ENCODE peak calls at places on chromosomes 12 and 14, in five cellular contexts. L is fibroblast of pulmonary artery, F is IMR-90, A is GM12878, C is hepatocyte. M is an unnamed sample.

GRCh38 chr12:94172031-94172430 is 23.7 kb downstream of the PLXNC1 start:
- DNase-seq in L (peak), F (peak), A (no peak), C (no peak), M (no peak)

GRCh38 chr12:65125247-65125646 is 4.1 kb upstream of the WIF1 start:
- DNase-seq in L (no peak), F (no peak), A (no peak), C (no peak), M (no peak)

GRCh38 chr12:55730447-55730820 is 1.6 kb upstream of the CD63 start:
- DNase-seq in L (no peak), F (no peak), A (no peak), C (no peak), M (peak)

GRCh38 chr14:44962573-44963528 is 861 bp downstream of the TOGARAM1 start:
- DNase-seq in L (peak), F (peak), A (no peak), C (peak), M (peak)

GRCh38 chr12:113134521-113134951 is 1.0 kb downstream of the RASAL1 start:
- DNase-seq in L (no peak), F (no peak), A (no peak), C (no peak), M (no peak)

GRCh38 chr14:96072746-96073145 is 33.6 kb downstream of the C14orf132 start:
- DNase-seq in L (no peak), F (no peak), A (no peak), C (no peak), M (no peak)

GRCh38 chr12:89507015-89507824 is 17.4 kb downstream of the GALNT4 start:
- DNase-seq in L (peak), F (no peak), A (no peak), C (no peak), M (no peak)

GRCh38 chr14:64778114-64778754 is 74.0 kb downstream of the PLEKHG3 start:
- DNase-seq in L (no peak), F (no peak), A (no peak), C (no peak), M (no peak)

GRCh38 chr14:63633801-63634200 is 7.9 kb downstream of the WDR89 start:
- DNase-seq in L (peak), F (no peak), A (no peak), C (no peak), M (no peak)

GRCh38 chr14:100898935-100899840 is 4.3 kb downstream of the RTL1 start:
- DNase-seq in L (peak), F (no peak), A (no peak), C (peak), M (no peak)

GRCh38 chr14:86954623-86955022 is 1038.4 kb downstream of the GALC start:
- DNase-seq in L (no peak), F (no peak), A (no peak), C (no peak), M (no peak)

GRCh38 chr12:7678744-7679143 is 13.0 kb upstream of the APOBEC1 start:
- DNase-seq in L (no peak), F (no peak), A (no peak), C (no peak), M (no peak)

GRCh38 chr14:59004012-59004411 is 184.5 kb upstream of the DAAM1 start:
- DNase-seq in L (peak), F (peak), A (no peak), C (no peak), M (no peak)
- TF ChIP-seq CTCF in L (peak), F (peak), A (no peak), C (peak), M (no peak)

DNA sequence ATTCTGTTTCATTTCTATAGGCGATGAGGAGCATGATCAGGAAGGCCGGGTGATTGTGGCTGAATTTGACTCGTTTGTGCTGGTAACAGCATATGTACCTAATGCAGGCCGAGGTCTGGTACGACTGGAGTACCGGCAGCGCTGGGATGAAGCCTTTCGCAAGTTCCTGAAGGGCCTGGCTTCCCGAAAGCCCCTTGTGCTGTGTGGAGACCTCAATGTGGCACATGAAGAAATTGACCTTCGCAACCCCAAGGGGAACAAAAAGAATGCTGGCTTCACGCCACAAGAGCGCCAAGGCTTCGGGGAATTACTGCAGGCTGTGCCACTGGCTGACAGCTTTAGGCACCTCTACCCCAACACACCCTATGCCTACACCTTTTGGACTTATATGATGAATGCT is 1.9 kb downstream of the APEX1 start:
- DNase-seq in L (no peak), F (no peak), A (no peak), C (no peak), M (no peak)
- H3K4me3 ChIP-seq in L (no peak), F (no peak), A (no peak), C (no peak), M (no peak)

GRCh38 chr14:70622111-70622712 is 19.5 kb upstream of the TTC9 start:
- DNase-seq in L (peak), F (peak), A (no peak), C (peak), M (peak)
- TF ChIP-seq CTCF in L (peak), F (peak), A (peak), C (peak), M (peak)

GRCh38 chr14:93970967-93971634 is 5.3 kb downstream of the ASB2 start:
- DNase-seq in L (no peak), F (peak), A (no peak), C (no peak), M (peak)

GRCh38 chr14:93969082-93969828 is 7.1 kb downstream of the ASB2 start:
- DNase-seq in L (no peak), F (no peak), A (no peak), C (no peak), M (peak)

GRCh38 chr14:93971635-93972027 is 4.7 kb downstream of the ASB2 start:
- DNase-seq in L (no peak), F (no peak), A (no peak), C (no peak), M (peak)

GRCh38 chr14:93972618-93973205 is 3.7 kb downstream of the ASB2 start:
- DNase-seq in L (no peak), F (no peak), A (no peak), C (no peak), M (no peak)

DNA sequence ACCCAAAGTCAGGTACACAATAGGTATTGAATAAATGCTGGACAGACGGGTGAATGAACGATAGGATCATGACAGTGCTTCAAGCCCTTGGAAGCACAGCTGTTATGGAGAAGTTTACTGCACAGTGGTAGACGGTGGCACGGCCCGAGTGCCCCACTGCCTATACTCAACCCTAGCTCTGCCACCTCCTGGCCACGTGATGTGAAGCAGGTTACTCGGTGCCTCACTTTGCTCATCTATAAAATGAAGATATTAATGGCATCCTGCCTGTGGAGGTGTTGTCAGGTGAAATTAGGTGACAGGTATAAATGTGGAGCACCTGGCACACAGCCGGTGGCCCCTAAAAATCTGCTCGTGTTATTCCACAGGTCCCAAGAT is 5.8 kb downstream of the ASB2 start:
- DNase-seq in L (peak), F (no peak), A (no peak), C (no peak), M (peak)
- H3K4me3 ChIP-seq in L (no peak), F (no peak), A (peak), C (no peak), M (peak)

GRCh38 chr14:69325646-69326265 is 65.8 kb downstream of the GALNT16 start:
- DNase-seq in L (no peak), F (no peak), A (no peak), C (no peak), M (no peak)
- TF ChIP-seq CTCF in L (peak), F (peak), A (no peak), C (no peak), M (peak)